ENCODE peak calls at places on chromosomes 2 and 18, in ten cellular contexts. E is Caco-2; D is right lobe of liver; O is tibial nerve; Z is Peyer's patch; F is activated CD8-positive, alpha-beta T cell treated with anti-CD3 and anti-CD28 coated beads for 36 hours; Y is tibial artery; C is GM06990; R is neural crest cell; Q is fibroblast of mammary gland. N is an unnamed sample.

GRCh38 chr18:78788161-78788560 is 191.5 kb upstream of the SALL3 start:
- DNase-seq in E (no peak), D (no peak), O (no peak), Z (no peak), F (no peak), Y (peak; percentile 62), C (no peak), R (no peak), Q (no peak), N (no peak)

GRCh38 chr2:240636563-240637115 is 11.4 kb downstream of the GPR35 start:
- DNase-seq in E (no peak), D (no peak), O (no peak), Z (no peak), F (no peak), Y (peak; percentile 39), C (no peak), R (no peak), Q (no peak), N (no peak)

GRCh38 chr2:64750817-64751285 is 97.1 kb upstream of the SERTAD2 start:
- DNase-seq in E (peak; percentile 99), D (peak; percentile 99), O (no peak), Z (peak; percentile 98), F (peak; percentile 99), Y (peak; percentile 100), C (peak; percentile 100), R (peak; percentile 92), Q (peak; percentile 99), N (peak; percentile 100)

GRCh38 chr2:113877651-113878594 is 12.0 kb upstream of the ACTR3 start:
- DNase-seq in E (no peak), D (no peak), O (no peak), Z (no peak), F (no peak), Y (no peak), C (no peak), R (no peak), Q (peak; percentile 78), N (no peak)

GRCh38 chr2:69007603-69008002 is 5.4 kb upstream of the ANTXR1 start:
- DNase-seq in E (no peak), D (no peak), O (no peak), Z (no peak), F (no peak), Y (no peak), C (no peak), R (no peak), Q (peak; percentile 11), N (no peak)

GRCh38 chr18:68564961-68565360 is 149.9 kb downstream of the TMX3 start:
- DNase-seq in E (no peak), D (no peak), O (no peak), Z (no peak), F (no peak), Y (no peak), C (no peak), R (no peak), Q (peak; percentile 82), N (no peak)

GRCh38 chr18:4125246-4125938 is 329.7 kb downstream of the DLGAP1 start:
- DNase-seq in E (no peak), D (no peak), O (no peak), Z (no peak), F (no peak), Y (no peak), C (no peak), R (no peak), Q (peak; percentile 92), N (no peak)

GRCh38 chr2:196293751-196294486 is 122.5 kb upstream of the STK17B start:
- DNase-seq in E (no peak), D (no peak), O (no peak), Z (no peak), F (no peak), Y (no peak), C (no peak), R (no peak), Q (peak; percentile 94), N (peak; percentile 65)

GRCh38 chr2:5977477-5977876 is 285.3 kb downstream of the SOX11 start:
- DNase-seq in E (no peak), D (no peak), O (no peak), Z (no peak), F (no peak), Y (no peak), C (no peak), R (no peak), Q (no peak), N (no peak)
- TF ChIP-seq CTCF in E (no peak), D (no peak), O (no peak), Z (no peak), F (no peak), Y (no peak), C (peak; percentile 23), R (peak; percentile 22), Q (no peak), N (no peak)

GRCh38 chr2:120344214-120344990 is 1.5 kb upstream of the INHBB start:
- DNase-seq in E (peak; percentile 61), D (peak; percentile 66), O (no peak), Z (no peak), F (no peak), Y (peak; percentile 79), C (no peak), R (peak; percentile 29), Q (no peak), N (no peak)
- TF ChIP-seq CTCF in E (no peak), D (no peak), O (no peak), Z (no peak), F (no peak), Y (no peak), C (no peak), R (no peak), Q (no peak), N (no peak)

GRCh38 chr18:64099244-64099643 is 49.6 kb downstream of the LINC00305 start:
- DNase-seq in E (no peak), D (no peak), O (no peak), Z (no peak), F (no peak), Y (no peak), C (no peak), R (no peak), Q (no peak), N (no peak)

GRCh38 chr18:64100136-64100922 is 48.6 kb downstream of the LINC00305 start:
- DNase-seq in E (no peak), D (no peak), O (no peak), Z (no peak), F (no peak), Y (no peak), C (peak; percentile 9), R (no peak), Q (no peak), N (no peak)

DNA sequence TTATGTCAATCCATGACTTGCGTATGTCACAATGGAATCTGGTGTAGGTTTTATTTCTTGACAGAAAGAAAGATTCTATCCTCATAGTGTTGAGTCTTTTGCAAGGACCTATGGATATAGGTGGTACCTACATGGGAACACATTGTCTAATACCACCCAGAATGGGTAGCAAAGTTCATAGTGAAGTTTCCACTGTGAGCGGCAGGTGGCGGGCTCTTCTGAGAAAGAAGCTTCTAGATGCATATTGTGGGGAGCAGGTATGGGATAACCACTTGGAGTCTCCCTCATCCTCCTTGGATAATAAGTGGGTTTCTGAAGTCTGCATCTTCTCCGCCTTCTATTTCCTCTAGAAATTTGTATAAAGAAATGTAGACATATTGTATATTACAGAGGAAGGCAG is 44.9 kb downstream of the LINC00305 start:
- DNase-seq in E (no peak), D (no peak), O (no peak), Z (no peak), F (no peak), Y (no peak), C (no peak), R (no peak), Q (no peak), N (no peak)
- TF ChIP-seq CTCF in E (no peak), D (no peak), O (no peak), Z (peak; percentile 45), F (no peak), Y (no peak), C (no peak), R (peak; percentile 34), Q (no peak), N (no peak)

GRCh38 chr2:14907014-14907612 is 274.6 kb downstream of the LRATD1 start:
- DNase-seq in E (peak; percentile 38), D (no peak), O (no peak), Z (no peak), F (no peak), Y (no peak), C (no peak), R (no peak), Q (no peak), N (no peak)
- TF ChIP-seq CTCF in E (no peak), D (no peak), O (no peak), Z (peak; percentile 4), F (no peak), Y (no peak), C (peak; percentile 42), R (peak; percentile 37), Q (no peak), N (no peak)

DNA sequence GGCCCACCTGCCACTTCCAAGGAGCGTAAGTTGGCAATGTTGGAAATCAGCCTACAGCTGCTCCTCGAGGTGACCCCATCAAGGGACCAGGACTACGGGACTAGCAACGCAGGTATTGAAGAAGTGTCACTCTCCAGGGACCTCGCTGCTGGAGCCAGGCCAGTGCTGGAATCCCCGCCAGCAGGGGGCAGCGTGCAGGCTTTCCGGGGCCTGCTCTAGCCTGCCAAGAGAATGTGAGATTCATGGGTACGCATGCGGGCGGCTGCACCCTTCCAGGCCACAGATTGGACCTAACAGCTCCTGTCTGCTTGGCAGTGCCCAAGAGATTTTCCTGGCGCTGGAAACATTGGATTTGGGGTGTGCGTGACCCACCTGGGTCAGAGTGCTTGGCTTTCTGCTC is 182.8 kb upstream of the RAB12 start:
- DNase-seq in E (no peak), D (no peak), O (no peak), Z (no peak), F (peak; percentile 24), Y (no peak), C (no peak), R (peak; percentile 38), Q (no peak), N (no peak)
- TF ChIP-seq CTCF in E (peak; percentile 45), D (no peak), O (no peak), Z (no peak), F (peak; percentile 44), Y (no peak), C (peak; percentile 41), R (peak; percentile 49), Q (peak; percentile 7), N (peak; percentile 5)

DNA sequence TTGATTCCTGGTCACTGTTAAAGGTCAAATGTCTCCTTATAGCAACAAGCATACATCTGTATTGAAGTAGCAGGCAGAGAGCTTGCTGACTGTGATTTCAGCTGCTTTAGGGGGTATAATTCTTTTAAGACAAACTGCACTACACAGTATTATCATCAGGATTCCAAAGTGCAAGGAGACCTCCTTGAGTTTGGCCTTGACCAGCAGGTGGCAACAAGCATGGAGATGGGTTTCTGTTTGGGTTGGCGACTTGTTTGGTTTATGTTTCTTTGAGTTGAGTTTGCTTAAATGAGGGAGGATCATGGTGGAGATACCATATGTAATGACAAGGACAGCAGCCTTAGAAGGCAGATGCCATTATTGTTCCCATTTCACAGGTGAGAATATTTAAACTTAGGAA is 681.0 kb upstream of the ID2 start:
- DNase-seq in E (no peak), D (no peak), O (no peak), Z (no peak), F (no peak), Y (no peak), C (no peak), R (no peak), Q (peak; percentile 17), N (no peak)
- TF ChIP-seq CTCF in E (peak; percentile 17), D (no peak), O (no peak), Z (peak; percentile 14), F (no peak), Y (no peak), C (peak; percentile 52), R (peak; percentile 23), Q (peak; percentile 34), N (no peak)

GRCh38 chr2:85750509-85751299 is 3.1 kb upstream of the ATOH8 start:
- DNase-seq in E (peak; percentile 69), D (peak; percentile 79), O (peak; percentile 64), Z (peak; percentile 53), F (peak; percentile 79), Y (peak; percentile 90), C (no peak), R (peak; percentile 72), Q (peak; percentile 67), N (no peak)
- TF ChIP-seq CTCF in E (peak; percentile 85), D (peak; percentile 84), O (peak; percentile 71), Z (peak; percentile 66), F (peak; percentile 75), Y (peak; percentile 76), C (peak; percentile 59), R (peak; percentile 78), Q (peak; percentile 89), N (peak; percentile 92)

N was measured in AG09319.